ENCODE peak calls at places on chromosomes 16 and 17, in four cellular contexts. Y, N, G and J are unnamed samples.

GRCh38 chr17:77423589-77424451 is 283.1 kb downstream of the SEC14L1 start:
- DNase-seq in Y (no peak), N (peak), G (no peak), J (peak)

GRCh38 chr16:25126820-25127232 is 15.3 kb downstream of the LCMT1 start:
- DNase-seq in Y (peak), N (peak), G (peak), J (peak)

GRCh38 chr17:44004077-44004760 is at the start of gene NAGS:
- DNase-seq in Y (peak), N (no peak), G (peak), J (no peak)

GRCh38 chr17:44176257-44176656 is 5.8 kb downstream of the ASB16 start:
- DNase-seq in Y (no peak), N (no peak), G (no peak), J (no peak)

GRCh38 chr17:27321372-27321771 is 27.5 kb downstream of the WSB1 start:
- DNase-seq in Y (no peak), N (no peak), G (no peak), J (no peak)

GRCh38 chr16:52298769-52299168 is 248.2 kb downstream of the TOX3 start:
- DNase-seq in Y (no peak), N (no peak), G (peak), J (no peak)

GRCh38 chr16:23949630-23950290 is 114.0 kb downstream of the PRKCB start:
- DNase-seq in Y (no peak), N (no peak), G (no peak), J (no peak)

GRCh38 chr16:56192971-56193936 is 2.0 kb downstream of the GNAO1 start:
- DNase-seq in Y (no peak), N (no peak), G (no peak), J (no peak)

GRCh38 chr17:45020354-45021138 is 30.9 kb downstream of the DCAKD start:
- DNase-seq in Y (no peak), N (peak), G (no peak), J (no peak)

GRCh38 chr17:82242977-82243647 is 14.3 kb downstream of the SLC16A3 start:
- DNase-seq in Y (no peak), N (no peak), G (peak), J (peak)

GRCh38 chr16:49748322-49748721 is 107.6 kb downstream of the ZNF423 start:
- DNase-seq in Y (no peak), N (no peak), G (no peak), J (no peak)

GRCh38 chr17:2055494-2056220 is 754 bp downstream of the HIC1 start:
- DNase-seq in Y (no peak), N (no peak), G (no peak), J (no peak)
- TF ChIP-seq JUN in Y (no peak), N (no peak), G (no peak), J (no peak)

DNA sequence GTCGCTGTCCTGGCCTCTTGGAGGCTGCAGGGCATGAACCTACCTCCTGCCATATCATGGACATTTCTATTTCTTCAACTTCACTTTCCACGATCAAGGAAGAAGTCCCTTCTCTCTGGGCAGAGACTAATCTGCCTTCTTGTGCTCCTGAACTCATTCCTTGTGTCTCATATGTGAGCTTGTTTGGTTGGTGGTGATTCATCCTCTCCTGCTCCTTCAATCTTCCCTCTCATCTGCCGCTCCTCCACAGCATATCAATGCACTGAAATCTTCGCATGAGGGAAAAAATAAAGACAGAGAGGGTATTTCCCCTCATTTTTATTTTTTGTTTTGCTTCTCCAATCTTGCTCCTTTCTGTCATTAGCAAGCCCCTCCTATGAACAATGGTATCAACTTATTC is 571.7 kb upstream of the GOT2 start:
- DNase-seq in Y (no peak), N (no peak), G (no peak), J (no peak)
- TF ChIP-seq MYC in Y (no peak), N (no peak), G (no peak), J (no peak)

DNA sequence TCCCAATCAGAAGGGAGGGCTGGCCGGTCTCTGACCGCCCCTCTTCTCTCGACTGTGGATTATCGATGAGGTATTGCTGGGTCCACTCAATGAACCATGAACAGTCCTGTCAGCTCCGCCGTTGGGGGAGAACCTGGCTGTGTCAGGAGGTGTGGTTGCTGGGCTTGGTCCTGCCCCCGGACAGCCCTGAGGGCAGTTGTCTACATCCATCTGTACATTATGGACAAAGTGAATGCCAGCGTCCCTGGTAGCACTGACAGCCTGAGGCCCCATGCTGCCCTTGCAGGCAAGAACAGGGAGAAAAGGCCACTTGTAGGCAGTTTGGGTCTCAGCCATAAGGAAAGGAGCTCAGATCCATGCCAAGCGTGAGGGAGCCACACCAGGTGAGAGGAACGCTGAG is 38.9 kb downstream of the ST3GAL2 start:
- DNase-seq in Y (no peak), N (no peak), G (no peak), J (no peak)
- TF ChIP-seq JUN in Y (no peak), N (no peak), G (no peak), J (no peak)

GRCh38 chr17:4108397-4108796 is 34.4 kb downstream of the ZZEF1 start:
- DNase-seq in Y (no peak), N (no peak), G (no peak), J (no peak)

GRCh38 chr17:4104506-4104905 is 38.3 kb downstream of the ZZEF1 start:
- DNase-seq in Y (no peak), N (no peak), G (no peak), J (no peak)

GRCh38 chr17:4105232-4105631 is 37.6 kb downstream of the ZZEF1 start:
- DNase-seq in Y (no peak), N (no peak), G (no peak), J (no peak)

GRCh38 chr17:4109424-4109823 is 33.4 kb downstream of the ZZEF1 start:
- DNase-seq in Y (no peak), N (no peak), G (no peak), J (no peak)

DNA sequence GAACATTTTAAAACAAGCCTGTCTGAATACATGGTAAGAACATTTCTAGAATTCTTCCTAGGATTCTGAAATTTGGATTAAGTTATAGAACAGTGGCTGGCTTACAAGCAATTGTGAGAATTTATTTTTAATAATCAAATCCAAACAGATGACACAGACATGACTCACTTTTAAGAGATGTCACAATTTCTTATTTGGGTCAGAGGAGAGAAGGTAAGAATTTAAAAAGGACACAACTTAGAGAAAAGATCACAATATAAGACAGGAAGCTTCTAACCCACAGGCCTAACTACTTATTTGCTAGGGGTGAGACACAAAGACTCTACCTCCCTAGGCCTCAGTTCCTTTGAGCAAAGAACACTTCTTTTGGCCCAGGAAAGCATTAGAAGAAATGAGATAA is 32.7 kb downstream of the ZZEF1 start:
- DNase-seq in Y (no peak), N (peak), G (no peak), J (no peak)
- TF ChIP-seq MYC in Y (no peak), N (no peak), G (no peak), J (no peak)

GRCh38 chr17:81223758-81224122 is 975 bp upstream of the CEP131 start:
- DNase-seq in Y (no peak), N (no peak), G (no peak), J (no peak)
- TF ChIP-seq JUN in Y (no peak), N (no peak), G (no peak), J (no peak)

GRCh38 chr17:979211-979538 is 401 bp downstream of the NXN start:
- DNase-seq in Y (no peak), N (no peak), G (no peak), J (no peak)
- TF ChIP-seq MYC in Y (no peak), N (no peak), G (no peak), J (no peak)

GRCh38 chr17:75428775-75429469 is 23.4 kb upstream of the GRB2 start:
- DNase-seq in Y (no peak), N (no peak), G (peak), J (peak)
- TF ChIP-seq JUN in Y (no peak), N (no peak), G (no peak), J (no peak)

GRCh38 chr17:55440391-55440790 is 18.8 kb upstream of the MMD start:
- DNase-seq in Y (no peak), N (no peak), G (no peak), J (no peak)

GRCh38 chr17:55434721-55435120 is 13.1 kb upstream of the MMD start:
- DNase-seq in Y (no peak), N (no peak), G (no peak), J (no peak)

GRCh38 chr17:55435408-55435807 is 13.8 kb upstream of the MMD start:
- DNase-seq in Y (no peak), N (no peak), G (no peak), J (no peak)

GRCh38 chr17:55436224-55437164 is 14.9 kb upstream of the MMD start:
- DNase-seq in Y (no peak), N (no peak), G (no peak), J (no peak)

GRCh38 chr17:55437165-55437605 is 15.6 kb upstream of the MMD start:
- DNase-seq in Y (no peak), N (no peak), G (no peak), J (no peak)
- TF ChIP-seq MYC in Y (no peak), N (no peak), G (no peak), J (no peak)

DNA sequence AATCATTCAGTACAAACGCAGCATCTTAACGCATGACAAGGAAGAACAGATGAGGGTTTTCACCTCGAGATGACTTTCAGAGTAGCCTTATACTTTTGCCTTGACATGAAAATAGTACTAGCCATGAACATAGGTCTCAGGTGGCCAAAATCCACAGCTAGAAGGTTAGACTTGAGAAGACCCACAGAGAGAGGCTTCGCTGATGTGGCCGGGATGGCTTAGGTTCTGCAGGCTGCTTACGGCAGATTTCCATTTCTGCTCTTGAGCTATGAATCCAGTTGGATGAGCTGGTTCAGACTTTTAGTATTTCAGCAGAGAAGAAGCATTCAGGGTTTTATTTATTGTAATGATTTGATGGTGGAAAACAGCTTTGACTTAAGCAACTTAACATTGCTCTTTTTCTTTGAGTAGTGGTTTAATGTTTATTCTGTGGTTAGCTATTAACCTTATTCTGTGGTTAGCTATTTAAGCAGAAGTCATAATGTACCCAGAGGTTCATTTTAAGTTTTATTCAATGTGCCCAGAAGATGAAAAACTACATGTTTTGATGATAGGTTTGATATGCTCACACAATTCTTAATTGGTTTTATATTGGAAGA is 7.6 kb downstream of the KRT24 start:
- DNase-seq in Y (no peak), N (no peak), G (no peak), J (no peak)
- TF ChIP-seq JUN in Y (no peak), N (no peak), G (no peak), J (no peak)